ENCODE peak calls at places on chromosomes 6 and 20, in four cellular contexts. A, S, Q and V are unnamed samples.
A peak's percentile ranks its signal among the peaks of the same experiment; 100 is the strongest.

GRCh38 chr20:9279905-9280304 is 211.0 kb downstream of the PLCB4 start:
- DNase-seq in S (no peak), A (no peak), Q (no peak), V (no peak)

GRCh38 chr20:58362117-58362516 is 26.9 kb upstream of the VAPB start:
- DNase-seq in S (no peak), Q (no peak), A (no peak), V (no peak)

GRCh38 chr6:42424906-42425474 is 26.7 kb downstream of the TRERF1 start:
- DNase-seq in A (no peak), S (no peak), Q (no peak), V (no peak)

GRCh38 chr6:36376742-36377141 is 10.7 kb downstream of the ETV7 start:
- DNase-seq in S (no peak), A (no peak), Q (no peak), V (no peak)

GRCh38 chr20:2108987-2109386 is 7.4 kb downstream of the STK35 start:
- DNase-seq in A (no peak), S (no peak), Q (no peak), V (no peak)

GRCh38 chr20:51108638-51109363 is 85.9 kb upstream of the KCNG1 start:
- DNase-seq in Q (no peak), A (no peak), S (no peak), V (no peak)

GRCh38 chr20:23086056-23086551 is at the start of gene CD93:
- DNase-seq in Q (no peak), S (peak; percentile 76), A (peak; percentile 42), V (no peak)

GRCh38 chr6:53179961-53180651 is 31.5 kb upstream of the GCM1 start:
- DNase-seq in A (peak; percentile 37), Q (no peak), S (peak; percentile 51), V (no peak)

GRCh38 chr6:167020211-167020610 is 21.0 kb downstream of the CEP43 start:
- DNase-seq in S (no peak), Q (no peak), A (no peak), V (no peak)

GRCh38 chr20:57481281-57481711 is 43.6 kb downstream of the CTCFL start:
- DNase-seq in A (no peak), S (no peak), Q (no peak), V (no peak)

GRCh38 chr6:113630738-113631535 is 226.2 kb upstream of the MARCKS start:
- DNase-seq in S (no peak), Q (no peak), A (peak; percentile 57), V (no peak)

GRCh38 chr6:23696946-23697345 is 429.1 kb upstream of the NRSN1 start:
- DNase-seq in A (no peak), Q (no peak), S (no peak), V (peak; percentile 48)

GRCh38 chr20:37316116-37316774 is 26.8 kb downstream of the MANBAL start:
- DNase-seq in S (no peak), Q (no peak), A (peak; percentile 59), V (no peak)

GRCh38 chr20:63246490-63247284 is 7.6 kb downstream of the NKAIN4 start:
- DNase-seq in Q (no peak), S (no peak), A (no peak), V (no peak)

GRCh38 chr20:8811801-8812594 is 256.9 kb upstream of the PLCB4 start:
- DNase-seq in Q (no peak), S (no peak), A (no peak), V (no peak)

GRCh38 chr20:22207280-22207679 is 377.1 kb downstream of the FOXA2 start:
- DNase-seq in Q (no peak), A (no peak), S (no peak), V (no peak)

GRCh38 chr6:18264338-18265098 is at the start of gene DEK:
- DNase-seq in S (peak; percentile 90), Q (peak; percentile 76), A (peak; percentile 89), V (peak; percentile 86)

GRCh38 chr6:132300323-132300949 is 100.8 kb downstream of the MOXD1 start:
- DNase-seq in S (no peak), Q (peak; percentile 23), A (peak; percentile 59), V (no peak)

GRCh38 chr20:35404614-35405259 is 7.0 kb downstream of the UQCC1 start:
- DNase-seq in S (no peak), A (peak; percentile 7), Q (no peak), V (no peak)

GRCh38 chr6:15953152-15953880 is 175.6 kb upstream of the MYLIP start:
- DNase-seq in Q (no peak), S (no peak), A (no peak), V (no peak)

GRCh38 chr6:14730654-14731053 is 515.2 kb upstream of the JARID2 start:
- DNase-seq in A (no peak), Q (no peak), S (no peak), V (no peak)

GRCh38 chr6:11363881-11364576 is 131.6 kb upstream of the NEDD9 start:
- DNase-seq in Q (no peak), S (no peak), A (peak; percentile 86), V (no peak)

GRCh38 chr6:107314644-107315043 is 144.7 kb downstream of the PDSS2 start:
- DNase-seq in A (no peak), S (no peak), Q (no peak), V (no peak)

GRCh38 chr6:90500458-90500857 is 86.4 kb downstream of the MAP3K7 start:
- DNase-seq in S (no peak), Q (no peak), A (no peak), V (no peak)

GRCh38 chr20:59010995-59011873 is 4.2 kb upstream of the CTSZ start:
- DNase-seq in Q (no peak), S (peak; percentile 37), A (peak; percentile 60), V (no peak)

GRCh38 chr20:17995967-17996819 is 27.4 kb downstream of the MGME1 start:
- DNase-seq in Q (no peak), S (peak; percentile 25), A (peak; percentile 54), V (no peak)

GRCh38 chr20:45774933-45775332 is 16.8 kb downstream of the WFDC3 start:
- DNase-seq in A (no peak), Q (no peak), S (no peak), V (no peak)

GRCh38 chr6:100506651-100507050 is 41.9 kb upstream of the SIM1 start:
- DNase-seq in A (no peak), S (no peak), Q (no peak), V (no peak)

GRCh38 chr6:49979584-49979983 is 10.2 kb upstream of the DEFB113 start:
- DNase-seq in A (no peak), Q (no peak), S (no peak), V (no peak)

GRCh38 chr20:3093861-3094361 is 9.4 kb upstream of the AVP start:
- DNase-seq in S (no peak), Q (no peak), A (no peak), V (no peak)

GRCh38 chr6:116561377-116562018 is 7.9 kb downstream of the CALHM4 start:
- DNase-seq in S (peak; percentile 64), A (peak; percentile 84), Q (peak; percentile 70), V (peak; percentile 82)

GRCh38 chr20:8527998-8528397 is 395.9 kb downstream of the PLCB1 start:
- DNase-seq in Q (no peak), S (no peak), A (no peak), V (no peak)

GRCh38 chr6:49406241-49406970 is 56.6 kb downstream of the MMUT start:
- DNase-seq in Q (no peak), S (no peak), A (no peak), V (no peak)

GRCh38 chr6:108353853-108354252 is 59.0 kb downstream of the AFG1L start:
- DNase-seq in Q (no peak), S (no peak), A (no peak), V (no peak)

GRCh38 chr6:130681028-130681427 is 146.2 kb upstream of the SMLR1 start:
- DNase-seq in A (no peak), S (no peak), Q (no peak), V (no peak)

GRCh38 chr20:38875170-38875993 is 50.8 kb upstream of the FAM83D start:
- DNase-seq in A (peak; percentile 84), Q (no peak), S (no peak), V (no peak)
- TF ChIP-seq CTCF in A (no peak), Q (no peak), S (no peak), V (no peak)

DNA sequence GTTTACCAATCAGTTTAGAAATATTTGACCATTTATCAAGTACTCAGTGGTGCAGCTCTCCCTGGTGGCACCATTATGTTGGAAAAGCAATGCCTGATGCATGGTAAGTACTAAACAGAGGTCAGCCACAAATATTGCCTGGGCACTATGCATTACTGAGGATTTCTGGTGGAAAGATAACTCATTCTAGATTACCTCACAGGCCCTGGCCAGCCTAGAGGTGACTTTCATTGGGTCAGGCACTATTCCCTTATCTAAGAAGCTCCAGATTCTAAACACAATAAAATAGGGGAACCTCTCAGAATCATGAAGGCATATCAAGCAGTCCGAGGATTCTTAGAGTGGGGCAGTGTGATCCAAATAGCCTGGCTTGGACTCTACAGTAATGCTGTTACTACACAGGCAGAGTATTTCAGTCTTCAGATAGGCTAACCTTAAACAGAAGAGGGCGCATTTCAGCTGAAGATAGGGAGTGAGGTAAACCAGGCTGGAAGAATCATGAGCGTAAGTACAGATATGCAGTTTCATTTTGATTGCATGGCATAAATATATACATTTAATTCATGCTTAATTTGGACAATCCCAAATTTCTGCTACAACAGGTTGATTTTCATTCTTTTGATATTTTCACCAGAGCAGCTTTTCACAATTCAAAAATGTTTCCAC is 12.1 kb downstream of the LGSN start:
- DNase-seq in S (no peak), Q (no peak), A (no peak), V (no peak)
- TF ChIP-seq CTCF in S (peak; percentile 18), Q (peak; percentile 55), A (no peak), V (no peak)

DNA sequence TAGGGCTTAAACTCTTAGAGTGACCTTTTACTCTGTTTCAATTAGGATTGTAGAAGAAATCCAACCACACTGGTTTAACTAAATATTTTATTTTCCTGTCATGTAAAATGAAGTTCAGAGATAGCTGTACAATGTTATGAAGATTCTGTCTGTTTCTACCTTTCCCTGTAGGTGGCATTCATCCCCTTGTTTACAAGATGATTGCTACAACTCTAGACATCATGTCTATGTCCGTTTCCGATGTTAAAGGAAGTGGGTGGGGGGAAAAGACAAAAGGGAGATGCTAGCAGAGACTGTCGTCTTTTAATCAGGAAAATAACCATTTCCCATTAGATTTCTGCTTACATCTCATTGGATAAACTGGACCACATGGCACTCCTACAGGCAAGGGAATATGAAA is 30.9 kb upstream of the RIMS1 start:
- DNase-seq in Q (no peak), S (no peak), A (no peak), V (no peak)
- TF ChIP-seq CTCF in Q (no peak), S (no peak), A (no peak), V (no peak)

DNA sequence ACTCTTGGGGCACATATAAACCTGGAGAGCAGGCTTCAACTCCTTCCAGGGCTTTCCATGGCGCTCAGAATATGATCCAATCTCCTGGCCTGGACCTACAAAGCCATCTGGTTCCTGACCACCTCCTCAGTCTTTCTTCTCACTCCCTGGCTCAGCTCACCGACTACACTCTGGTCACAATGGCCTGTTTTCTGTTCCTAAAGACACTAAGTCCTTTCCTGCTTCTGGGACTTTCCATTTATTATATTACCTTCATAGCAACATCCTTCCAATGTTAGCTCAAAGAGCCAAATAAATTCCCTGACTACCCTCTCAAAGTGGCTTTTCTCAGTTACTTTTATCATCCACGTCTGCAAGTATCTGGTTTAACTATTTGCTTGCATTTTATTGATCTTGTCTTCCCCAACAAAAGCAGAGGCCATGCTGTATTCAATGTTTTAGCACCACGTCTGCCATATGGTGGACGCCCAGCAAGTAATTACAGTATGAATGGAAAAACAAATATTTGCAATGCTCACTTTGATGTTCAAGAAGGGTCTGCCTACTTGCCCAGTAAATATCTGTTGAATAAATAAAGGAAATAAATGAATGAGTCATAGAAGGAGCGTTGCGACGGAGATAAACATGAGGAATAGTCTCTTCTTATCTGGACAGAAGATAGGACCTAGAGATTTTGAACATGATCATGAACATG is 328.4 kb downstream of the ESR1 start:
- DNase-seq in Q (no peak), A (no peak), S (no peak), V (no peak)
- TF ChIP-seq CTCF in Q (no peak), A (no peak), S (no peak), V (no peak)